ENCODE peak calls at places on chromosomes 1 and 21, in ten cellular contexts. B is K562, K is IMR-90, Y is tibial nerve, U is prostate gland, L is esophagus muscularis mucosa, N is ovary, M is heart left ventricle, Z is stomach, O is HCT116. C is an unnamed sample.

GRCh38 chr21:28148400-28149064 is 844.1 kb downstream of the LTN1 start:
- DNase-seq in B (no peak), K (peak; percentile 19), Y (no peak), U (no peak), L (no peak), N (no peak), M (peak; percentile 20), Z (peak; percentile 41), O (no peak), C (no peak)

GRCh38 chr1:175220853-175221547 is 28.4 kb upstream of the KIAA0040 start:
- DNase-seq in B (no peak), K (no peak), Y (no peak), U (no peak), L (peak; percentile 53), N (no peak), M (no peak), Z (no peak), O (no peak), C (no peak)

GRCh38 chr1:85582687-85583354 is 2.3 kb downstream of the CCN1 start:
- DNase-seq in B (no peak), K (peak; percentile 66), Y (no peak), U (no peak), L (peak; percentile 78), N (no peak), M (no peak), Z (no peak), O (no peak), C (no peak)

GRCh38 chr1:230212405-230212936 is 145.4 kb downstream of the GALNT2 start:
- DNase-seq in B (no peak), K (no peak), Y (no peak), U (no peak), L (no peak), N (no peak), M (no peak), Z (no peak), O (no peak), C (no peak)

GRCh38 chr1:30332100-30333094 is 391.0 kb downstream of the MATN1 start:
- DNase-seq in B (no peak), K (no peak), Y (no peak), U (no peak), L (peak; percentile 87), N (no peak), M (no peak), Z (no peak), O (no peak), C (no peak)

GRCh38 chr1:68160021-68160420 is 72.3 kb downstream of the WLS start:
- DNase-seq in B (no peak), K (no peak), Y (no peak), U (no peak), L (no peak), N (no peak), M (no peak), Z (no peak), O (no peak), C (no peak)

GRCh38 chr1:245153645-245154428 is 948 bp upstream of the KIF26B start:
- DNase-seq in B (peak; percentile 33), K (no peak), Y (no peak), U (no peak), L (no peak), N (peak; percentile 31), M (peak; percentile 18), Z (no peak), O (no peak), C (no peak)

GRCh38 chr1:154154534-154155181 is at the start of gene NUP210L:
- DNase-seq in B (peak; percentile 34), K (peak; percentile 89), Y (peak; percentile 47), U (peak; percentile 6), L (no peak), N (peak; percentile 63), M (peak; percentile 68), Z (no peak), O (no peak), C (peak; percentile 90)

GRCh38 chr1:152047607-152047953 is 10.8 kb upstream of the S100A11 start:
- DNase-seq in B (peak; percentile 22), K (peak; percentile 89), Y (no peak), U (peak; percentile 93), L (no peak), N (peak; percentile 30), M (peak; percentile 34), Z (peak; percentile 77), O (peak; percentile 89), C (peak; percentile 86)

GRCh38 chr1:152048641-152048970 is 11.8 kb upstream of the S100A11 start:
- DNase-seq in B (no peak), K (no peak), Y (no peak), U (no peak), L (no peak), N (no peak), M (no peak), Z (no peak), O (no peak), C (no peak)

GRCh38 chr1:152050886-152051764 is 14.3 kb upstream of the S100A11 start:
- DNase-seq in B (peak; percentile 30), K (peak; percentile 25), Y (no peak), U (peak; percentile 21), L (no peak), N (no peak), M (no peak), Z (no peak), O (no peak), C (no peak)

GRCh38 chr1:152049291-152050073 is 12.7 kb upstream of the S100A11 start:
- DNase-seq in B (no peak), K (peak; percentile 74), Y (peak; percentile 34), U (no peak), L (no peak), N (no peak), M (no peak), Z (no peak), O (no peak), C (no peak)

DNA sequence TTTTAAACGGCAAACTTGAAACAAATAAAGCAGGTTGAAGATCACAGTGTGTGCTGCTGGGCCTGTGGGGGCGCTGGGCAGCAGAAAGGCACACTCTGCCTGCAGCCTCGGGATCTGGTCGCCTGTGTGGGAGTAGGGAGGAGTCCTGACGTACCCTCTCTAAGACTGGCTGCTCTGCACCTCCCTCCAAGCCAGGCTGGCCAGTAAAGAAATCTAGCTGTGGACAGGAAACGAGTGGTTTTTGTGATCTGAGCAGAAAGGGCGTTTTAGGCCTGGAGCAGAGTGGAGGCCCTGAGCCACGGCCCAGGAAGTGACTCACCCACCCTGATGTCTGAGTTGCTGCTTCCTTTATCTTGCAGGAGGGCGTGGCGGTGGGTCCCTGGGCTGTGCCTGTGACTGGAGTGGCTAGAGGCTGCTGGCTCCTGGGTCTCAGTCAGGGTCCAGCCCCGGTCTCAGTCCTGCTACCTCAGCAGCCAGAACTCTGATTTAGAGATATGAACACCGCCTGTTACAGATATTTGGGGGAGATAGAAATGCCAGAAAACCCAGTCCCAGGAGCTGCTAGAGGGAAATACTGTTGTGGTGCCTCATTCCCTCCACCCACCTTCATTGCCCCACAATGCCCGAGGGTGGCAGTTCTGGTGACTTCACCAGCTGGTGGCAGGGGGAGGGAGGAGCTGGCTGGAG is 11.3 kb upstream of the S100A11 start:
- DNase-seq in B (peak; percentile 90), K (peak; percentile 99), Y (peak; percentile 81), U (peak; percentile 79), L (peak; percentile 98), N (peak; percentile 80), M (peak; percentile 89), Z (peak; percentile 88), O (peak; percentile 99), C (peak; percentile 96)
- TF ChIP-seq CTCF in B (peak; percentile 73), K (peak; percentile 64), Y (peak; percentile 67), U (no peak), L (no peak), N (peak; percentile 53), M (peak; percentile 76), Z (no peak), O (peak; percentile 67), C (peak; percentile 53)

GRCh38 chr1:47827032-47827585 is 170.1 kb downstream of the TRABD2B start:
- DNase-seq in B (no peak), K (no peak), Y (no peak), U (no peak), L (no peak), N (no peak), M (no peak), Z (no peak), O (no peak), C (no peak)
- H3K27ac ChIP-seq in B (no peak overlapping the region), K (no peak overlapping the region), Y (no peak overlapping the region), U (no peak overlapping the region), L (no peak overlapping the region), N (no peak overlapping the region), M (no peak overlapping the region), Z (no peak overlapping the region), O (no peak overlapping the region), C (no peak overlapping the region)

GRCh38 chr1:46133946-46134345 is 1.5 kb upstream of the PIK3R3 start:
- DNase-seq in B (no peak), K (no peak), Y (no peak), U (no peak), L (no peak), N (no peak), M (peak; percentile 19), Z (no peak), O (no peak), C (no peak)

GRCh38 chr1:46131727-46132528 is 501 bp downstream of the PIK3R3 start:
- DNase-seq in B (peak; percentile 39), K (peak; percentile 45), Y (peak; percentile 20), U (peak; percentile 29), L (no peak), N (peak; percentile 21), M (peak; percentile 25), Z (peak; percentile 38), O (no peak), C (peak; percentile 65)

GRCh38 chr1:46134660-46135331 is 2.4 kb upstream of the PIK3R3 start:
- DNase-seq in B (no peak), K (peak; percentile 95), Y (no peak), U (peak; percentile 59), L (no peak), N (no peak), M (peak; percentile 51), Z (no peak), O (no peak), C (no peak)

GRCh38 chr1:46132529-46133180 is at the start of gene PIK3R3:
- DNase-seq in B (peak; percentile 100), K (peak; percentile 99), Y (peak; percentile 96), U (peak; percentile 98), L (peak; percentile 99), N (peak; percentile 98), M (peak; percentile 99), Z (peak; percentile 98), O (peak; percentile 96), C (peak; percentile 99)

GRCh38 chr1:46133181-46133658 is 791 bp upstream of the PIK3R3 start:
- DNase-seq in B (peak; percentile 91), K (no peak), Y (no peak), U (no peak), L (no peak), N (no peak), M (peak; percentile 83), Z (no peak), O (no peak), C (no peak)
- TF ChIP-seq POLR2A in B (no peak), K (no peak), Y (no peak), U (no peak), L (no peak), N (no peak), M (no peak), Z (no peak), O (no peak), C (no peak)

DNA sequence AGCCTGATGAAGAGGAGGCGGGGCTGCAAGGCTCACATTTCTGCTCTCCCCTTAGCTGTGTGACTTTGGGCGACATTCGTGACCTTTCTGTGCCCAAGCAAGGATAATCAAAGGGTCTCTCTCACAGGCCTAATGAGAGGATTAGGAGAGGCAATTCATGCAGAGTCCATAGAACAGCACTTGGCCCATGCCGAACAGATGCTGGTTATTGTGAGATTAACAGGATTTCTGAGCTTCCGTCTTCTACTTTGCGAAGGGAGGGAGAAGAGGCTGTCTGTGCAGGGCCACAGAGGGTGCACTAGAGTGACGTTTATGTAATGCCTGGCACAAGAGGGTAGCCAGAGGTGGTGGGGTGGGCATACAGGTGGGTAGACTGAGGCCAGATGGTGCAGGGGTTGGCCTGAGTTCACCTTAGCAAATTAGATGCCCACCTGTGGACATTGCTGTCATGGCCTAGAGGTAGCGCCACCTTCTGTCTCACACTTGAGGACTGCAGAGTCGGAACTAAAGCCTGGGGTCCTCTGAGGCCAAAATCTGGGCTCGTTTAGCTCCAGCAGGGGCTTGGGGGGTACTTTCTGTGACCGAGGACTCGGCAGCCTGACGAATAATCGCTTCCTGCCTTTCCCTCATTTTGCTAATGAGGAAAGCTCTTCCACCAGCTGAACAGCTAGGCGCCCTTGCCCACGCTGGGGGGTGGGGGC is 18.6 kb downstream of the ACTL8 start:
- DNase-seq in B (no peak), K (no peak), Y (no peak), U (no peak), L (no peak), N (no peak), M (no peak), Z (no peak), O (no peak), C (no peak)
- TF ChIP-seq CTCF in B (no peak), K (no peak), Y (no peak), U (no peak), L (no peak), N (no peak), M (no peak), Z (no peak), O (peak; percentile 9), C (no peak)

C was measured in sigmoid colon.